ENCODE peak calls at places on chromosome 19, in six cellular contexts. A, H, U, W, E and C are unnamed samples.

GRCh38 chr19:10431254-10431942 is 11.1 kb downstream of the PDE4A start:
- DNase-seq in E (no peak), H (no peak), W (no peak), U (peak), A (peak), C (no peak)

GRCh38 chr19:10961073-10961762 is 388 bp downstream of the SMARCA4 start:
- DNase-seq in A (no peak), U (peak), H (no peak), W (no peak), E (no peak), C (no peak)

GRCh38 chr19:48887861-48888612 is 10.5 kb downstream of the TULP2 start:
- DNase-seq in W (no peak), A (no peak), E (no peak), H (no peak), U (no peak), C (no peak)

GRCh38 chr19:50515168-50515561 is 1.5 kb upstream of the ASPDH start:
- DNase-seq in A (no peak), U (no peak), W (no peak), H (no peak), E (no peak), C (no peak)

GRCh38 chr19:39467941-39468340 is 12.7 kb upstream of the TIMM50 start:
- DNase-seq in A (no peak), E (no peak), U (no peak), W (no peak), H (no peak), C (no peak)

GRCh38 chr19:18364826-18365528 is 21.0 kb upstream of the GDF15 start:
- DNase-seq in A (peak), U (peak), W (peak), H (no peak), E (peak), C (no peak)

GRCh38 chr19:7870571-7871279 is 3.5 kb downstream of the PRR36 start:
- DNase-seq in U (peak), H (no peak), W (peak), E (peak), A (peak), C (no peak)

GRCh38 chr19:39264306-39265290 is 3.6 kb upstream of the IFNL2 start:
- DNase-seq in A (no peak), H (no peak), W (no peak), U (no peak), E (no peak), C (no peak)

GRCh38 chr19:34428549-34429285 is 536 bp downstream of the UBA2 start:
- DNase-seq in E (peak), A (peak), U (peak), W (no peak), H (no peak), C (no peak)

GRCh38 chr19:17872251-17873001 is 681 bp downstream of the SLC5A5 start:
- DNase-seq in A (no peak), E (peak), W (no peak), U (no peak), H (no peak), C (no peak)

GRCh38 chr19:55554749-55555152 is 9.4 kb upstream of the SBK3 start:
- DNase-seq in E (no peak), U (no peak), W (no peak), A (no peak), H (no peak), C (no peak)

GRCh38 chr19:20165971-20166592 is 932 bp upstream of the ZNF486 start:
- DNase-seq in E (no peak), H (no peak), U (no peak), A (peak), W (no peak), C (no peak)

GRCh38 chr19:47122359-47123335 is 8.0 kb upstream of the SAE1 start:
- DNase-seq in U (peak), W (no peak), A (peak), E (no peak), H (no peak), C (no peak)

GRCh38 chr19:53608381-53608780 is 23.4 kb upstream of the DPRX start:
- DNase-seq in H (no peak), A (no peak), U (no peak), E (no peak), W (no peak), C (no peak)

GRCh38 chr19:34351382-34351802 is 13.6 kb upstream of the GPI start:
- DNase-seq in H (no peak), U (no peak), E (no peak), W (no peak), A (peak), C (no peak)

GRCh38 chr19:22622901-22623840 is 11.0 kb upstream of the ZNF492 start:
- DNase-seq in U (no peak), A (no peak), H (no peak), W (no peak), E (no peak), C (no peak)

GRCh38 chr19:19447536-19448237 is 42.2 kb downstream of the GATAD2A start:
- DNase-seq in U (no peak), A (no peak), W (no peak), H (no peak), E (no peak), C (no peak)

GRCh38 chr19:13574933-13575332 is 68.7 kb upstream of the CACNA1A start:
- DNase-seq in A (no peak), H (no peak), U (peak), W (no peak), E (no peak), C (no peak)

GRCh38 chr19:751501-752341 is 809 bp downstream of the MISP start:
- DNase-seq in A (peak), U (peak), E (no peak), H (no peak), W (no peak), C (no peak)

GRCh38 chr19:5109560-5109959 is 140.6 kb downstream of the KDM4B start:
- DNase-seq in A (no peak), U (no peak), H (no peak), W (no peak), E (no peak), C (no peak)

GRCh38 chr19:10748924-10749434 is 31.1 kb downstream of the DNM2 start:
- DNase-seq in E (no peak), W (no peak), A (peak), H (peak), U (peak), C (no peak)

GRCh38 chr19:16661480-16662034 is 618 bp downstream of the TMEM38A start:
- DNase-seq in W (no peak), A (no peak), E (no peak), U (no peak), H (no peak), C (no peak)

GRCh38 chr19:17021793-17022590 is 4.6 kb downstream of the CPAMD8 start:
- DNase-seq in U (no peak), E (peak), A (peak), H (no peak), W (no peak), C (no peak)

GRCh38 chr19:2552859-2553258 is 76.9 kb downstream of the GADD45B start:
- DNase-seq in H (no peak), A (no peak), E (peak), W (peak), U (no peak), C (no peak)

GRCh38 chr19:55698256-55698655 is 23.2 kb downstream of the EPN1 start:
- DNase-seq in A (no peak), H (no peak), U (no peak), W (no peak), E (no peak), C (no peak)

GRCh38 chr19:41384351-41384750 is 8.0 kb downstream of the TMEM91 start:
- DNase-seq in E (no peak), U (no peak), H (no peak), A (peak), W (no peak), C (no peak)

GRCh38 chr19:13069415-13070369 is 33.0 kb downstream of the LYL1 start:
- DNase-seq in E (no peak), H (no peak), W (no peak), A (no peak), U (no peak), C (no peak)

GRCh38 chr19:677201-677600 is 1.0 kb downstream of the FSTL3 start:
- DNase-seq in W (no peak), H (no peak), E (no peak), A (peak), U (peak), C (no peak)

GRCh38 chr19:8194528-8195275 is 14.5 kb upstream of the CERS4 start:
- DNase-seq in W (no peak), U (no peak), H (no peak), A (no peak), E (peak), C (no peak)

GRCh38 chr19:18860302-18860700 is 28.5 kb downstream of the UPF1 start:
- DNase-seq in W (no peak), U (no peak), A (no peak), E (no peak), H (no peak), C (no peak)

GRCh38 chr19:16795042-16795441 is 34.2 kb upstream of the SIN3B start:
- DNase-seq in W (no peak), U (no peak), E (no peak), H (no peak), A (no peak), C (no peak)

GRCh38 chr19:32307591-32307990 is 37.8 kb upstream of the ZNF507 start:
- DNase-seq in E (no peak), A (no peak), W (no peak), U (no peak), H (no peak), C (no peak)

GRCh38 chr19:38268539-38268938 is 4.2 kb downstream of the SPINT2 start:
- DNase-seq in H (no peak), E (no peak), U (no peak), W (no peak), A (peak), C (no peak)

GRCh38 chr19:3670796-3671679 is 29.2 kb downstream of the PIP5K1C start:
- DNase-seq in H (no peak), U (no peak), E (peak), A (no peak), W (no peak), C (no peak)

GRCh38 chr19:53626941-53627340 is 4.9 kb upstream of the DPRX start:
- DNase-seq in E (no peak), H (no peak), U (no peak), W (no peak), A (no peak), C (no peak)

GRCh38 chr19:39400997-39401548 is 5.6 kb upstream of the ZFP36 start:
- DNase-seq in H (no peak), A (no peak), E (no peak), W (no peak), U (no peak), C (no peak)